ENCODE peak calls at places on chromosome 17, in five cellular contexts. I, R, N, Z and U are unnamed samples. For H3K27me3 and H3K4me1, the result is how much of the 10 kb centered on the place peaks cover.

GRCh38 chr17:17350491-17351355 is 47.5 kb downstream of the NT5M start:
- DNase-seq in I (no peak), R (no peak), N (no peak), Z (no peak), U (no peak)

GRCh38 chr17:79870540-79870939 is 31.3 kb upstream of the CBX4 start:
- DNase-seq in I (no peak), R (no peak), N (no peak), Z (no peak), U (no peak)

GRCh38 chr17:19002191-19002590 is 2.4 kb downstream of the FAM83G start:
- DNase-seq in I (no peak), R (no peak), N (no peak), Z (no peak), U (no peak)

GRCh38 chr17:39306509-39307212 is 80.9 kb upstream of the STAC2 start:
- DNase-seq in I (no peak), R (no peak), N (no peak), Z (no peak), U (no peak)

GRCh38 chr17:37815516-37815915 is 70.7 kb upstream of the HNF1B start:
- DNase-seq in I (no peak), R (no peak), N (peak), Z (no peak), U (no peak)

GRCh38 chr17:61408151-61409041 is 8.8 kb downstream of the TBX2 start:
- DNase-seq in I (no peak), R (no peak), N (no peak), Z (no peak), U (no peak)

GRCh38 chr17:39822051-39822450 is 42.1 kb downstream of the IKZF3 start:
- DNase-seq in I (no peak), R (no peak), N (no peak), Z (no peak), U (no peak)

GRCh38 chr17:44906010-44906646 is 6.9 kb upstream of the EFTUD2 start:
- DNase-seq in I (no peak), R (no peak), N (no peak), Z (no peak), U (no peak)

GRCh38 chr17:2929881-2930533 is 133.4 kb downstream of the OR1D5 start:
- DNase-seq in I (peak), R (no peak), N (peak), Z (no peak), U (peak)

GRCh38 chr17:32289454-32289853 is 23.8 kb downstream of the RHBDL3 start:
- DNase-seq in I (no peak), R (no peak), N (no peak), Z (no peak), U (no peak)

GRCh38 chr17:16447676-16448075 is 32.3 kb downstream of the TRPV2 start:
- DNase-seq in I (no peak), R (no peak), N (no peak), Z (no peak), U (no peak)

GRCh38 chr17:55794681-55795080 is 43.8 kb downstream of the PCTP start:
- DNase-seq in I (no peak), R (no peak), N (no peak), Z (no peak), U (no peak)

GRCh38 chr17:41287050-41287449 is 11.6 kb downstream of the KRTAP9-7 start:
- DNase-seq in I (no peak), R (no peak), N (no peak), Z (no peak), U (no peak)

GRCh38 chr17:38454528-38454927 is 26.3 kb downstream of the ARHGAP23 start:
- DNase-seq in I (peak), R (no peak), N (no peak), Z (peak), U (peak)

DNA sequence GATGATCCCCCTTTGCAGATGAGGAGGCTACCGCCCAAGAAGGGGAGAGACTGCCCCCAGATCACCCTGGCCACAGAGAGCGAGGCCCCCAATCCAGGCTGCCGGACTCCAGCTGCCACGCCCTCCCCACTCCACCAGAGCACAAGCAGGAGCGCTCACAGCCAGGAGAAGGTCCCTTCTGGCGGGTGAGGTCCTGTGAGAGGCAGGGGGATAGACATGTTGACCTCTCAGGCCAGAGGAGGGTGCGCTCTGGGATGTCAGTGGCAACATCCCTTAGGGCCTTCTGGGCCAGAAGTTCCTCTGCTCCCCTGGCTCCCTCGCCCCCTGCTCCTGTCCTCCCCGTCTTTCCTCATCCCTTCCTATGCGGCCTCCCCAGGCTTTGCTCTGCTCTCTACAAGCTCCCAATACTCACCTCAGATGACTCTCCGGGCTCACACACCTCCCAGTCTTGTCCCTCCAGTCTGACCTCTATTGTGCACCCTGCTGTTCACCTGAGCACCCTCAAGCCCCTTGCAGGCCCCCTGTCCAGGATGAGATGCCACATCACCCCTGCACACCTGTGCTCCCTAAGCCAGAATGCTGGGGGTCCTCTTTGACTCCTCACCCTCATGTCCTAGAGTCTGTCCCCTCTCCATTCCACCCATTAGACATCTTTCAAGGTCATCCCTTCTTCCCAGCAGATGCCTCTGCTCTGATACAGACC is 5.0 kb upstream of the NXPH3 start:
- DNase-seq in I (no peak), R (no peak), N (no peak), Z (no peak), U (peak)
- H3K27me3 ChIP-seq in I (under half), R (under half), N (under half), Z (under half), U (under half)

GRCh38 chr17:8629371-8630226 is 926 bp downstream of the MYH10 start:
- DNase-seq in I (peak), R (no peak), N (no peak), Z (peak), U (peak)

GRCh38 chr17:8630802-8631553 is 453 bp upstream of the MYH10 start:
- DNase-seq in I (peak), R (peak), N (peak), Z (peak), U (peak)

GRCh38 chr17:8630227-8630801 is at the start of gene MYH10:
- DNase-seq in I (no peak), R (peak), N (no peak), Z (no peak), U (peak)

GRCh38 chr17:8628172-8628571 is 2.4 kb downstream of the MYH10 start:
- DNase-seq in I (no peak), R (no peak), N (no peak), Z (no peak), U (no peak)

DNA sequence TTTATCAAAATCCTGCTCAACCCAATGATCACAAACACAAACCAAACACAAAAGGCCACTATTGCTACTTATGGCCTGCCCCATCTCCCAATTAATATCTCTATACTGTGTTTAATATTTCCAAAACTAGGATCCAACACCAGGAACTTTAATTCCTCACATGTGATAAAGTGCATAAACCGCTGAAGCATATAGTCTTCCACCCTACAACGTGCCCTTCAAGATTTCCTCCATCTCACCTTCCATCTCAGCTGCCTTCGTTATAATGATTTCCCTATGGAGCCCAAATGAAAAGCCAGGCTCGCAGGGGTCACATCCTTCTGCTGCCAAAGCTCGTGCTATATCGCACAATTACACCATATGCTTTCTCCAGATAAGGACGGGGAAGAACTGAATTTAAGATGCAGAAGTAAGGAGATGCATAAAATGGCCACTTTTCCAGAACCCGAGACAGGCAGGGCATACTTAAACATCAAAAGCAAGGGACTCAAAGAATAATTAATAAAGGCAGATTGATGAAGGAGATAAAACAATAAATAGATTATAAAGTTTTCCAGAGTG is 1.8 kb downstream of the MYH10 start:
- DNase-seq in I (no peak), R (no peak), N (no peak), Z (no peak), U (no peak)
- H3K4me3 ChIP-seq in I (peak), R (no peak), N (no peak), Z (peak), U (no peak)

GRCh38 chr17:68238894-68239293 is 8.9 kb upstream of the AMZ2 start:
- DNase-seq in I (no peak), R (no peak), N (no peak), Z (no peak), U (no peak)
- H3K4me1 ChIP-seq in I (under half), R (half or more), N (under half), Z (under half), U (under half)

GRCh38 chr17:74324521-74324920 is 1.5 kb upstream of the KIF19 start:
- DNase-seq in I (no peak), R (no peak), N (no peak), Z (no peak), U (no peak)
- H3K27me3 ChIP-seq in I (under half), R (under half), N (under half), Z (under half), U (under half)

GRCh38 chr17:77440571-77440981 is 299.8 kb downstream of the SEC14L1 start:
- DNase-seq in I (peak), R (no peak), N (no peak), Z (no peak), U (no peak)
- H3K4me3 ChIP-seq in I (no peak), R (peak), N (no peak), Z (no peak), U (no peak)